ENCODE peak calls at places on chromosomes 12 and 14, in four cellular contexts. One of them, this sample, is unnamed.

GRCh38 chr12:109105176-109105575 is 7.8 kb downstream of the UNG start:
- DNase-seq in HepG2: no peak
- DNase-seq in GM12878: no peak
- DNase-seq in H1: no peak
- DNase-seq in this sample: no peak

GRCh38 chr14:76964695-76965094 is 63.8 kb downstream of the IRF2BPL start:
- DNase-seq in HepG2: no peak
- DNase-seq in GM12878: no peak
- DNase-seq in H1: no peak
- DNase-seq in this sample: no peak

GRCh38 chr12:92486443-92487137 is 216.2 kb upstream of the PLEKHG7 start:
- DNase-seq in HepG2: no peak
- DNase-seq in GM12878: no peak
- DNase-seq in H1: no peak
- DNase-seq in this sample: no peak

GRCh38 chr12:93857917-93858513 is 180.8 kb downstream of the CRADD start:
- DNase-seq in HepG2: no peak
- DNase-seq in GM12878: no peak
- DNase-seq in H1: no peak
- DNase-seq in this sample: no peak

GRCh38 chr14:99730876-99731351 is 46.8 kb downstream of the CYP46A1 start:
- DNase-seq in HepG2: no peak
- DNase-seq in GM12878: no peak
- DNase-seq in H1: no peak
- DNase-seq in this sample: no peak

GRCh38 chr12:52432559-52433207 is 1.5 kb downstream of the KRT75 start:
- DNase-seq in HepG2: no peak
- DNase-seq in GM12878: no peak
- DNase-seq in H1: no peak
- DNase-seq in this sample: no peak

GRCh38 chr14:86646688-86647687 is 1117.0 kb downstream of the FLRT2 start:
- DNase-seq in HepG2: peak; percentile 4
- DNase-seq in GM12878: no peak
- DNase-seq in H1: no peak
- DNase-seq in this sample: peak; percentile 15

GRCh38 chr12:75628916-75629315 is 117.5 kb upstream of the KRR1 start:
- DNase-seq in HepG2: peak; percentile 77
- DNase-seq in GM12878: no peak
- DNase-seq in H1: no peak
- DNase-seq in this sample: no peak

GRCh38 chr12:60863421-60863820 is 1267.6 kb downstream of the SLC16A7 start:
- DNase-seq in HepG2: no peak
- DNase-seq in GM12878: no peak
- DNase-seq in H1: no peak
- DNase-seq in this sample: no peak

DNA sequence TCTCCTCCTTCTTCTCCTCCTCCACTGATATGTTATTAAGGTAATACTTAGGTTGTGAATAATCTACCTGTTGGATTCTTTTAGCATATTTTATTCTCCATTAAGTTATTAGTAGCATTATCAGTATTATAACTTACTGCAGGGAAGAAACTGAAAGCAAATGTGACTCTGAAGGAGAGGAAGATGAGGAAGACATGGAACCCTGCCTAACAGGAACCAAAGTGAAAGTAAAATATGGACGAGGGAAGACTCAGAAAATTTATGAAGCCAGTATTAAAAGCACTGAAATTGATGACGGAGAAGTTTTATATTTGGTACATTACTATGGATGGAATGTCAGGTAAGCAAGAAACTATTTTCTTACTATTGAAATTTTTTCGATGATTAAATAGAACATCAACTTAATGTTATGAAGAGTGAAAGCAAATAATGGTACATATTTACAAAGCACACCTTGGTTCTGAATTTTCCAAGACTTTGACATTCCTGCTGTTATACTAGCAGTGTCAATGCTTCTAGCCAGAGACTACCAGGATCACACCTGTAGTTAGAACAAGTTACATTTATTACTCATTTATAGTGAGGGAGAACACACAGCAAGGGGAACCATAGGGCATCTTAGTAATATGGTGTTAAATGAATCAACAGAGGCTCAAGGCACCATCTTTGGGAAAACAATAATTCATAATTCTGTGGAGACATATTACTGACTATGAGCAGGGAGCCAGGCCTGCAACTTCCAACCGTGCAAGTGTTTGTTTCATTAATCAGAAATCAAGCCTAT is 42.0 kb upstream of the TOMM20L start:
- DNase-seq in HepG2: no peak
- DNase-seq in GM12878: no peak
- DNase-seq in H1: no peak
- DNase-seq in this sample: no peak
- TF ChIP-seq SUZ12 in HepG2: no peak
- TF ChIP-seq SUZ12 in GM12878: no peak
- TF ChIP-seq SUZ12 in H1: no peak
- TF ChIP-seq SUZ12 in this sample: no peak

GRCh38 chr12:119808441-119808840 is 68.7 kb downstream of the CIT start:
- DNase-seq in HepG2: no peak
- DNase-seq in GM12878: no peak
- DNase-seq in H1: no peak
- DNase-seq in this sample: no peak

GRCh38 chr12:119803391-119803791 is 73.7 kb downstream of the CIT start:
- DNase-seq in HepG2: no peak
- DNase-seq in GM12878: no peak
- DNase-seq in H1: peak; percentile 62
- DNase-seq in this sample: peak; percentile 28

GRCh38 chr12:119802472-119802871 is 74.6 kb downstream of the CIT start:
- DNase-seq in HepG2: no peak
- DNase-seq in GM12878: no peak
- DNase-seq in H1: no peak
- DNase-seq in this sample: no peak

GRCh38 chr12:119807380-119807779 is 69.7 kb downstream of the CIT start:
- DNase-seq in HepG2: no peak
- DNase-seq in GM12878: no peak
- DNase-seq in H1: no peak
- DNase-seq in this sample: no peak

GRCh38 chr12:119804011-119804641 is 73.0 kb downstream of the CIT start:
- DNase-seq in HepG2: peak; percentile 54
- DNase-seq in GM12878: no peak
- DNase-seq in H1: peak; percentile 79
- DNase-seq in this sample: peak; percentile 74
- H3K9ac ChIP-seq in HepG2: no peak overlapping the region
- H3K9ac ChIP-seq in GM12878: no peak overlapping the region
- H3K9ac ChIP-seq in H1: no peak overlapping the region
- H3K9ac ChIP-seq in this sample: no peak overlapping the region

DNA sequence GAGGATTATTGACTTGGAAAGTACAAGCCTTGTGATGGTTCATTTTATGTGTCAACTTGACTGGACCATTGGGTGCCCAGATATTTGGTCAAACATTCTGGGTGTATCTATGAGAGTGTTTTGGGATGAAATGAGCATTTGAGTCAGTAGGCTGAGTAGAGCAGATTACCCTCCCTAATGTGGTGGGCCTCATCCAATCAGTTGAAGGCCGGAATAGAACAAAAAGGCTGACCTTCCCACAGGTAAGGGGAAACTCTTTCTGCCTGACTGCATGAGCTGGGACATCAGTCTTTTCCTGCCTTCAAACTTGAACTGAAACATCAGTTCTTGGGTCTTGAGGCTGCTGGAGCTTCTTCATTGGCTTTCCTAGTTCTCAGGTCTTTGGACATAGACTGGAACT is 98.1 kb downstream of the ANO2 start:
- DNase-seq in HepG2: no peak
- DNase-seq in GM12878: no peak
- DNase-seq in H1: no peak
- DNase-seq in this sample: no peak
- TF ChIP-seq SUZ12 in HepG2: no peak
- TF ChIP-seq SUZ12 in GM12878: no peak
- TF ChIP-seq SUZ12 in H1: no peak
- TF ChIP-seq SUZ12 in this sample: no peak

GRCh38 chr12:131942671-131943070 is 7.1 kb upstream of the EP400 start:
- DNase-seq in HepG2: no peak
- DNase-seq in GM12878: no peak
- DNase-seq in H1: no peak
- DNase-seq in this sample: no peak
- H3K9ac ChIP-seq in HepG2: no peak overlapping the region
- H3K9ac ChIP-seq in GM12878: no peak overlapping the region
- H3K9ac ChIP-seq in H1: no peak overlapping the region
- H3K9ac ChIP-seq in this sample: no peak overlapping the region

DNA sequence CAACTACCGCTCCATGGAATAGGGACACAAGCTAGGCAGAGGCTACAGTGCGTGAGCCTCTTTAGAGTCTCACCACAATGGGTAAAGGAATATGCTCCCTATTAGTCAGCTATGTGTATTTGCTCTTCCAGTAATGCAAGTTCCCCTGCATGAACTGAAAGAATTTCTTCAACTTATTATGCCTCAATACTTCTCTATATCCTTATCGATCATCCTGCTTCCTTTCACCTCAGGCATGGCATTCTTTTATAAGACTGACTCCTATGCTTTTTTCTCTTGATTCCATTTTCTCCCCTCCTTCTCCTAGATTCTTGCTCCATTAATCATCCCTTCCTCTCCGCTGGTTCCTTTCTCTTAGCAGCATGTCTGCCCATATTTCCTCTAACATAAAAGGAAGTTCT is 94.4 kb upstream of the CPM start:
- DNase-seq in HepG2: no peak
- DNase-seq in GM12878: no peak
- DNase-seq in H1: no peak
- DNase-seq in this sample: no peak
- TF ChIP-seq SUZ12 in HepG2: no peak
- TF ChIP-seq SUZ12 in GM12878: no peak
- TF ChIP-seq SUZ12 in H1: no peak
- TF ChIP-seq SUZ12 in this sample: no peak

DNA sequence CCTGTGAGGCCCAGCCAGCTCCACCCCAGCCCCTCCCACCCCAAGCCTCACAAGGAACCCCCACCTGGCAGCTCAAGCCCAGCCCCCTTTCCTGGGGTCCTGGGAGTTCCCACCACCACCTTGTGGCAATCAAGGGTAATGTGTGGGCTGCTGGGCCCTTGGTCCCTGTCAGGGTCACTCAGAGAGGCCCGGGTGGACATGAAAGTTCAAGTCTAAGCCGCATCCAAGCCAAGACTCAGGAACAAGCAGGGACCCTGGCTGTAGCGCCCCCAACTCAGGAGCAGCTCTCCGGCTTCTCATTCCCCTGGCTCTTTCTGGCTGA is 106.4 kb upstream of the C14orf180 start:
- DNase-seq in HepG2: no peak
- DNase-seq in GM12878: no peak
- DNase-seq in H1: peak; percentile 62
- DNase-seq in this sample: no peak
- H3K9ac ChIP-seq in HepG2: no peak overlapping the region
- H3K9ac ChIP-seq in GM12878: no peak overlapping the region
- H3K9ac ChIP-seq in H1: no peak overlapping the region
- H3K9ac ChIP-seq in this sample: no peak overlapping the region

This sample was measured in NT2/D1.